ENCODE peak calls at places on chromosomes 1 and 21, in eight cellular contexts. N, W, D, A, T, Z, Q and J are unnamed samples.
A peak's percentile ranks its signal among the peaks of the same experiment; 100 is the strongest.

GRCh38 chr1:54984126-54984842 is 3.9 kb downstream of the TMEM61 start:
- DNase-seq in N (no peak), W (no peak), D (no peak), A (peak; percentile 9), T (no peak), Z (no peak), Q (no peak), J (no peak)

GRCh38 chr1:209207701-209208286 is 375.7 kb upstream of the CAMK1G start:
- DNase-seq in N (peak; percentile 69), W (peak; percentile 61), D (no peak), A (peak; percentile 87), T (peak; percentile 87), Z (peak; percentile 86), Q (peak; percentile 88), J (peak; percentile 45)

GRCh38 chr1:226872455-226872854 is 2.0 kb downstream of the PSEN2 start:
- DNase-seq in N (no peak), W (peak; percentile 37), D (no peak), A (no peak), T (peak; percentile 5), Z (peak; percentile 44), Q (no peak), J (peak; percentile 71)

GRCh38 chr1:41661428-41662060 is 177.1 kb upstream of the EDN2 start:
- DNase-seq in N (peak; percentile 12), W (no peak), D (peak; percentile 57), A (no peak), T (no peak), Z (no peak), Q (peak; percentile 58), J (no peak)

GRCh38 chr1:115828101-115829022 is 12.6 kb downstream of the NHLH2 start:
- DNase-seq in N (no peak), W (peak; percentile 25), D (no peak), A (peak; percentile 83), T (peak; percentile 59), Z (no peak), Q (peak; percentile 34), J (peak; percentile 9)

GRCh38 chr1:44568128-44568900 is 106.0 kb downstream of the TMEM53 start:
- DNase-seq in N (no peak), W (peak; percentile 29), D (no peak), A (no peak), T (no peak), Z (peak; percentile 80), Q (no peak), J (no peak)

GRCh38 chr1:183330335-183330734 is 87.8 kb downstream of the NMNAT2 start:
- DNase-seq in N (no peak), W (no peak), D (no peak), A (no peak), T (no peak), Z (no peak), Q (no peak), J (no peak)

GRCh38 chr1:38152351-38153082 is 105.9 kb upstream of the POU3F1 start:
- DNase-seq in N (no peak), W (no peak), D (peak; percentile 98), A (no peak), T (peak; percentile 16), Z (peak; percentile 31), Q (no peak), J (no peak)

GRCh38 chr1:209937996-209938959 is at the start of gene SYT14:
- DNase-seq in N (peak; percentile 77), W (peak; percentile 2), D (no peak), A (peak; percentile 94), T (peak; percentile 61), Z (peak; percentile 63), Q (peak; percentile 72), J (peak; percentile 25)

GRCh38 chr1:220786337-220787068 is at the start of gene MTARC1:
- DNase-seq in N (peak; percentile 57), W (peak; percentile 58), D (no peak), A (peak; percentile 95), T (peak; percentile 74), Z (peak; percentile 91), Q (peak; percentile 70), J (no peak)

GRCh38 chr21:43280949-43281633 is 112.3 kb downstream of the CRYAA start:
- DNase-seq in N (no peak), W (no peak), D (no peak), A (no peak), T (no peak), Z (no peak), Q (no peak), J (no peak)

GRCh38 chr1:55035904-55036303 is 3.4 kb upstream of the PCSK9 start:
- DNase-seq in N (no peak), W (peak; percentile 4), D (no peak), A (no peak), T (no peak), Z (peak; percentile 13), Q (no peak), J (no peak)

GRCh38 chr1:180542113-180542512 is 16.7 kb upstream of the OVAAL start:
- DNase-seq in N (peak; percentile 43), W (no peak), D (no peak), A (no peak), T (no peak), Z (no peak), Q (peak; percentile 50), J (no peak)

GRCh38 chr1:173862769-173863223 is 5.0 kb downstream of the GAS5 start:
- DNase-seq in N (no peak), W (no peak), D (peak; percentile 65), A (no peak), T (no peak), Z (no peak), Q (peak; percentile 12), J (no peak)

GRCh38 chr21:45252448-45252925 is 35.2 kb downstream of the POFUT2 start:
- DNase-seq in N (no peak), W (no peak), D (no peak), A (no peak), T (no peak), Z (no peak), Q (no peak), J (no peak)

GRCh38 chr1:31377361-31377863 is 4.5 kb upstream of the FABP3 start:
- DNase-seq in N (no peak), W (no peak), D (no peak), A (no peak), T (no peak), Z (peak; percentile 57), Q (no peak), J (no peak)

GRCh38 chr1:91784191-91784590 is 101.8 kb downstream of the TGFBR3 start:
- DNase-seq in N (no peak), W (no peak), D (no peak), A (no peak), T (no peak), Z (no peak), Q (no peak), J (no peak)

GRCh38 chr1:223724376-223724775 is 12.0 kb downstream of the CAPN2 start:
- DNase-seq in N (peak; percentile 59), W (no peak), D (no peak), A (no peak), T (no peak), Z (no peak), Q (no peak), J (peak; percentile 75)

GRCh38 chr1:21192284-21192683 is 15.6 kb upstream of the EIF4G3 start:
- DNase-seq in N (no peak), W (no peak), D (no peak), A (no peak), T (no peak), Z (no peak), Q (no peak), J (no peak)

GRCh38 chr1:186063091-186063657 is 311.9 kb downstream of the TPR start:
- DNase-seq in N (no peak), W (no peak), D (no peak), A (no peak), T (no peak), Z (no peak), Q (no peak), J (no peak)

DNA sequence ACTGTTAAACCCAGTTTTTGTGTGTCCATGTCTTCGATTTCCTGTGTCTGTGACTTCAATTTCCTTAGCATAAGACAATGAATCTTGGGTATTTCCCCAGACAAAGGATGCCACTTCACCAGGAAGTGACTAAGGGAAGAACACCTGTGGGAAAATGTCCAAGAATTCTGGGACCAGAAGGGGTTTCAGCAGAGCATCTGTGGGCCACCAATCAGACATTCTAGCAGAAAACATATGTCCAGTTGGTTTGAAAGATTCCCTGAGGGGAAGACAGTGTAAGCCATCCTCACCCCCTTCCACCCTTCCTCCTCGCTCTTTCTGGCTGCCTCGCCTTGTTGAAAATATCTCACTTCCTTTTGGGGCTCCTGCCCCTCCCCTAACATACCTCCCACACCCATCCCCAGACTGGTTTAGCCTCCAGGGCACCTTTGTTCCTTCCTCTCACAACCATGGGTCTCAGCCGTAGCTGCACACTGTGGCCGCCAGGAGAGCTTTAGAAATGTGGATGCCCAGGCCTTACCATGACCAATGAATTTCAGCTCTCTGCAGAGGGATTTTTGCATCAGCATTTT is 25.5 kb upstream of the IFNAR1 start:
- DNase-seq in N (no peak), W (no peak), D (peak; percentile 66), A (no peak), T (no peak), Z (peak; percentile 57), Q (no peak), J (no peak)
- H2AFZ ChIP-seq in N (no peak overlapping the region), W (no peak overlapping the region), D (no peak overlapping the region), A (no peak overlapping the region), T (no peak overlapping the region), Z (no peak overlapping the region), Q (no peak overlapping the region), J (no peak overlapping the region)

GRCh38 chr1:1161078-1161682 is 12.5 kb upstream of the TTLL10 start:
- DNase-seq in N (no peak), W (no peak), D (no peak), A (no peak), T (no peak), Z (no peak), Q (no peak), J (no peak)
- H2AFZ ChIP-seq in N (no peak overlapping the region), W (no peak overlapping the region), D (no peak overlapping the region), A (no peak overlapping the region), T (no peak overlapping the region), Z (no peak overlapping the region), Q (no peak overlapping the region), J (no peak overlapping the region)

GRCh38 chr1:167752219-167752985 is 30.6 kb downstream of the MPZL1 start:
- DNase-seq in N (peak; percentile 64), W (peak; percentile 12), D (no peak), A (no peak), T (no peak), Z (peak; percentile 41), Q (peak; percentile 62), J (peak; percentile 31)
- H2AFZ ChIP-seq in N (no peak overlapping the region), W (no peak overlapping the region), D (no peak overlapping the region), A (no peak overlapping the region), T (no peak overlapping the region), Z (no peak overlapping the region), Q (no peak overlapping the region), J (no peak overlapping the region)

GRCh38 chr1:164718821-164719220 is 159.8 kb downstream of the PBX1 start:
- DNase-seq in N (peak; percentile 56), W (no peak), D (no peak), A (no peak), T (no peak), Z (peak; percentile 49), Q (peak; percentile 70), J (peak; percentile 58)

GRCh38 chr1:164719676-164720075 is 160.7 kb downstream of the PBX1 start:
- DNase-seq in N (no peak), W (no peak), D (no peak), A (no peak), T (no peak), Z (no peak), Q (no peak), J (no peak)

GRCh38 chr1:164720329-164721036 is 161.5 kb downstream of the PBX1 start:
- DNase-seq in N (peak; percentile 47), W (no peak), D (no peak), A (no peak), T (no peak), Z (no peak), Q (no peak), J (no peak)

GRCh38 chr1:164723296-164723731 is 164.3 kb downstream of the PBX1 start:
- DNase-seq in N (peak; percentile 28), W (no peak), D (no peak), A (no peak), T (no peak), Z (no peak), Q (no peak), J (no peak)

GRCh38 chr1:164721037-164721496 is 162.1 kb downstream of the PBX1 start:
- DNase-seq in N (no peak), W (no peak), D (no peak), A (no peak), T (no peak), Z (no peak), Q (no peak), J (no peak)
- H2AFZ ChIP-seq in N (no peak overlapping the region), W (no peak overlapping the region), D (no peak overlapping the region), A (no peak overlapping the region), T (no peak overlapping the region), Z (no peak overlapping the region), Q (no peak overlapping the region), J (no peak overlapping the region)